ENCODE peak calls at places on chromosomes 5 and 9, in ten cellular contexts. J, X, B, S, N, G, Q, Y, O and Z are unnamed samples.
A peak's percentile ranks its signal among the peaks of the same experiment; 100 is the strongest.

GRCh38 chr5:102795546-102795945 is 40.4 kb downstream of the PAM start:
- DNase-seq in J (no peak), X (no peak), B (no peak), S (no peak), N (no peak), G (no peak), Q (no peak), Y (no peak), O (no peak), Z (no peak)

GRCh38 chr5:132104561-132104960 is 31.0 kb downstream of the CSF2 start:
- DNase-seq in J (no peak), X (no peak), B (no peak), S (no peak), N (no peak), G (no peak), Q (no peak), Y (no peak), O (no peak), Z (peak; percentile 70)

GRCh38 chr5:68253612-68254341 is 38.2 kb downstream of the PIK3R1 start:
- DNase-seq in J (no peak), X (no peak), B (no peak), S (no peak), N (no peak), G (no peak), Q (no peak), Y (no peak), O (no peak), Z (no peak)

GRCh38 chr9:118618744-118619299 is 750.4 kb downstream of the BRINP1 start:
- DNase-seq in J (no peak), X (no peak), B (no peak), S (no peak), N (no peak), G (no peak), Q (no peak), Y (no peak), O (no peak), Z (no peak)

GRCh38 chr9:3434594-3434993 is 91.2 kb downstream of the RFX3 start:
- DNase-seq in J (no peak), X (no peak), B (no peak), S (no peak), N (no peak), G (no peak), Q (no peak), Y (no peak), O (no peak), Z (peak; percentile 78)

GRCh38 chr5:170638454-170639220 is 134.8 kb downstream of the KCNIP1 start:
- DNase-seq in J (peak; percentile 75), X (no peak), B (peak; percentile 41), S (peak; percentile 66), N (peak; percentile 87), G (peak; percentile 65), Q (peak; percentile 64), Y (peak; percentile 50), O (peak; percentile 37), Z (peak; percentile 28)

GRCh38 chr9:129608561-129609481 is 12.1 kb downstream of the C9orf50 start:
- DNase-seq in J (no peak), X (no peak), B (no peak), S (no peak), N (no peak), G (no peak), Q (no peak), Y (no peak), O (no peak), Z (no peak)

GRCh38 chr5:108129129-108129528 is 252.8 kb downstream of the FBXL17 start:
- DNase-seq in J (no peak), X (no peak), B (no peak), S (no peak), N (no peak), G (no peak), Q (no peak), Y (no peak), O (no peak), Z (no peak)

GRCh38 chr9:114003756-114004155 is 74.3 kb downstream of the AMBP start:
- DNase-seq in J (no peak), X (no peak), B (no peak), S (no peak), N (no peak), G (no peak), Q (no peak), Y (no peak), O (no peak), Z (no peak)

GRCh38 chr9:76521906-76522305 is 62.9 kb downstream of the GCNT1 start:
- DNase-seq in J (no peak), X (no peak), B (no peak), S (no peak), N (no peak), G (no peak), Q (no peak), Y (no peak), O (no peak), Z (no peak)

GRCh38 chr9:86057491-86057890 is 41.9 kb downstream of the GOLM1 start:
- DNase-seq in J (no peak), X (no peak), B (no peak), S (no peak), N (no peak), G (no peak), Q (no peak), Y (no peak), O (no peak), Z (no peak)

GRCh38 chr9:34884732-34885131 is 73.4 kb upstream of the PHF24 start:
- DNase-seq in J (no peak), X (no peak), B (no peak), S (peak; percentile 8), N (peak; percentile 34), G (peak; percentile 14), Q (no peak), Y (no peak), O (no peak), Z (no peak)

GRCh38 chr5:9774472-9775079 is 144.4 kb upstream of the TAS2R1 start:
- DNase-seq in J (peak; percentile 6), X (peak; percentile 17), B (no peak), S (no peak), N (no peak), G (no peak), Q (no peak), Y (no peak), O (no peak), Z (peak; percentile 6)

GRCh38 chr9:115733736-115734135 is 419.9 kb upstream of the PAPPA start:
- DNase-seq in J (no peak), X (no peak), B (no peak), S (no peak), N (no peak), G (no peak), Q (no peak), Y (no peak), O (no peak), Z (no peak)

GRCh38 chr5:851553-851952 is 767 bp upstream of the ZDHHC11 start:
- DNase-seq in J (no peak), X (no peak), B (no peak), S (no peak), N (no peak), G (no peak), Q (peak; percentile 49), Y (peak; percentile 9), O (no peak), Z (no peak)

GRCh38 chr5:170854550-170854949 is 7.3 kb upstream of the RANBP17 start:
- DNase-seq in J (no peak), X (no peak), B (no peak), S (no peak), N (no peak), G (no peak), Q (no peak), Y (no peak), O (no peak), Z (no peak)